ENCODE peak calls at places on chromosomes 1 and 21, in four cellular contexts. U is colonic mucosa, L is kidney, Z is GM23248. R is an unnamed sample.

GRCh38 chr1:221939598-221939997 is 197.7 kb upstream of the DUSP10 start:
- DNase-seq in U (no peak), L (no peak), Z (no peak), R (no peak)

GRCh38 chr21:37503848-37504467 is 137.4 kb downstream of the DYRK1A start:
- DNase-seq in U (no peak), L (no peak), Z (peak; percentile 66), R (peak; percentile 63)

GRCh38 chr21:13827201-13827600 is 217.6 kb downstream of the POTED start:
- DNase-seq in U (no peak), L (no peak), Z (no peak), R (no peak)

GRCh38 chr1:211068976-211069375 is 65.0 kb downstream of the KCNH1 start:
- DNase-seq in U (no peak), L (no peak), Z (no peak), R (peak; percentile 13)

GRCh38 chr1:27868932-27869718 is 3.2 kb upstream of the THEMIS2 start:
- DNase-seq in U (no peak), L (peak; percentile 78), Z (no peak), R (no peak)

GRCh38 chr1:205977348-205978014 is 25.7 kb downstream of the RAB7B start:
- DNase-seq in U (peak; percentile 64), L (peak; percentile 88), Z (peak; percentile 83), R (peak; percentile 92)

GRCh38 chr1:183209533-183210158 is 23.6 kb downstream of the LAMC2 start:
- DNase-seq in U (no peak), L (no peak), Z (peak; percentile 95), R (peak; percentile 77)

GRCh38 chr1:36981771-36982622 is 52.3 kb downstream of the GRIK3 start:
- DNase-seq in U (no peak), L (no peak), Z (no peak), R (no peak)

GRCh38 chr1:69524010-69524409 is 43.7 kb upstream of the LRRC7 start:
- DNase-seq in U (no peak), L (no peak), Z (peak; percentile 64), R (peak; percentile 34)

GRCh38 chr1:170619167-170620030 is 44.5 kb upstream of the PRRX1 start:
- DNase-seq in U (no peak), L (no peak), Z (peak; percentile 88), R (peak; percentile 34)

DNA sequence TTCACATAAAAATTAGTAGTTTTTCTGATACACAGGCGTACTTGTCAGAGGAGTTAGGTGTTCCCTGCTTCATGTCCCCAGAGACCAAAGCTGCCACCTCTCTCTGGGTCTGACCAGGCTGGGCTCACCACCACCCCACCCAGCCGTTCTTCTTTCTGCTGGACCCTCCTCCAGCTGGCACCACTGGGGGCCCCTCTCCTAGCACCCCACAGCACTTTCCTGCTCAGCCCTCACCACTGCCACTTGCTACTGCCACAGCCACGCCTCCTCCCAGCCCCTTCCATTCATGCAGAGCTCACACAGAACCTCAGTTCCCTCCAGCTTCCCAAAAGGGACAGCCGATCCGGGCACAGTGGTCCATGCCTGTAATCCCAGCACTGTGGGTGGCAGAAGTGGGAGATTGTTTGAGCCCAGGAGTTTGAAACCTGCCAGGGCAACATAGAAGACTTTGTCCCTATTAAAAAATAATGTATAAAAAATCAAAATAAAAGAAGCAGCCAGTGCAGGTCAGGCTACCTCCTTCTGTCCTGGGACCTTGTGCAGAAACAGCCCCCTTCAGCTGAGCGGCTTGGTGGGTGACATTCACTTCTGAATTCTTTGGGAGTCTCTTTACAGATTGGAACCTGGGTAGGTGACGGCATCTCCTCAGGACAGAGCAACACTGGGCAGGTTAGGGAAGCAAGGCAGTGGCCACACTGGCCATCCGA is 208.3 kb downstream of the TOMM20 start:
- DNase-seq in U (no peak), L (no peak), Z (no peak), R (no peak)
- H3K4me1 ChIP-seq in U (peaks cover 20% of the 10 kb centered on the region), L (peaks cover 35% of the 10 kb centered on the region), Z (peaks cover 7% of the 10 kb centered on the region), R (peaks cover 60% of the 10 kb centered on the region)

GRCh38 chr1:230753191-230753585 is 6.0 kb downstream of the CAPN9 start:
- DNase-seq in U (no peak), L (no peak), Z (no peak), R (no peak)
- H3K9ac ChIP-seq in U (peak overlapping the region; percentile 32), L (no peak overlapping the region), Z (no peak overlapping the region), R (no peak overlapping the region)

GRCh38 chr1:227942021-227942715 is 5.6 kb downstream of the WNT9A start:
- DNase-seq in U (peak; percentile 12), L (peak; percentile 63), Z (no peak), R (no peak)
- H3K4me1 ChIP-seq in U (peaks cover 14% of the 10 kb centered on the region), L (peaks cover 6% of the 10 kb centered on the region), Z (peaks cover 8% of the 10 kb centered on the region), R (peaks cover 13% of the 10 kb centered on the region)

GRCh38 chr1:214997685-214998084 is 84.9 kb upstream of the KCNK2 start:
- DNase-seq in U (no peak), L (no peak), Z (no peak), R (no peak)
- H3K9ac ChIP-seq in U (no peak overlapping the region), L (no peak overlapping the region), Z (no peak overlapping the region), R (no peak overlapping the region)